ENCODE peak calls at places on chromosome 11, in seven cellular contexts. R, C, D, A, Q, V and K are unnamed samples.

GRCh38 chr11:43992138-43992537 is 49.7 kb downstream of the C11orf96 start:
- DNase-seq in D (no peak), A (no peak), V (no peak), C (no peak), Q (no peak), R (no peak), K (no peak)

GRCh38 chr11:112174789-112175595 is at the start of gene BCO2:
- DNase-seq in C (peak; percentile 86), V (peak; percentile 90), D (peak; percentile 51), R (peak; percentile 80), Q (peak; percentile 8), A (peak; percentile 71), K (no peak)

GRCh38 chr11:126500981-126501380 is 145.5 kb downstream of the ST3GAL4 start:
- DNase-seq in C (no peak), D (no peak), A (no peak), V (no peak), Q (no peak), R (no peak), K (no peak)

GRCh38 chr11:57787920-57788716 is 26.5 kb downstream of the CTNND1 start:
- DNase-seq in C (no peak), D (no peak), R (no peak), Q (no peak), A (no peak), V (no peak), K (no peak)

GRCh38 chr11:12213920-12214319 is 103.5 kb downstream of the MICAL2 start:
- DNase-seq in V (no peak), C (no peak), A (peak; percentile 86), R (no peak), D (no peak), Q (no peak), K (no peak)

GRCh38 chr11:45609902-45610301 is 55.5 kb downstream of the CHST1 start:
- DNase-seq in C (no peak), Q (no peak), A (no peak), D (no peak), R (no peak), V (no peak), K (no peak)

GRCh38 chr11:11081786-11082185 is 223.9 kb upstream of the ZBED5 start:
- DNase-seq in R (no peak), V (no peak), Q (no peak), A (no peak), C (no peak), D (no peak), K (peak; percentile 81)

GRCh38 chr11:117923773-117924172 is 5.4 kb downstream of the TMPRSS13 start:
- DNase-seq in R (no peak), A (no peak), Q (no peak), V (no peak), D (no peak), C (no peak), K (no peak)

GRCh38 chr11:32328392-32328791 is 106.9 kb downstream of the WT1 start:
- DNase-seq in R (no peak), V (no peak), D (no peak), Q (no peak), C (no peak), A (no peak), K (no peak)

GRCh38 chr11:128194226-128194625 is 393.1 kb downstream of the ETS1 start:
- DNase-seq in A (no peak), V (no peak), D (no peak), Q (no peak), C (peak; percentile 42), R (no peak), K (no peak)

GRCh38 chr11:104609297-104609696 is 289.0 kb downstream of the CASP12 start:
- DNase-seq in D (peak; percentile 35), V (peak; percentile 19), Q (peak; percentile 9), A (peak; percentile 75), R (no peak), C (peak; percentile 77), K (no peak)

GRCh38 chr11:116525961-116526495 is 246.8 kb downstream of the BUD13 start:
- DNase-seq in A (no peak), R (no peak), Q (no peak), D (no peak), C (no peak), V (no peak), K (no peak)

GRCh38 chr11:133814588-133814987 is 30.7 kb downstream of the SPATA19 start:
- DNase-seq in C (no peak), Q (no peak), D (no peak), R (no peak), V (no peak), A (no peak), K (no peak)

GRCh38 chr11:116232364-116232801 is 540.4 kb downstream of the BUD13 start:
- DNase-seq in A (no peak), V (peak; percentile 14), C (no peak), R (no peak), D (no peak), Q (no peak), K (no peak)

GRCh38 chr11:111301004-111301839 is 2.9 kb downstream of the POU2AF3 start:
- DNase-seq in A (no peak), R (no peak), C (no peak), V (peak; percentile 51), D (no peak), Q (no peak), K (peak; percentile 70)